ENCODE peak calls at places on chromosomes 1 and 21, in seven cellular contexts. L, J, Y, Z, W, D and G are unnamed samples.

GRCh38 chr1:48673725-48674124 is 103.0 kb downstream of the BEND5 start:
- DNase-seq in L (no peak), J (peak; percentile 54), Y (no peak), Z (no peak), W (no peak), D (no peak), G (no peak)

GRCh38 chr1:94554611-94555010 is 13.1 kb upstream of the F3 start:
- DNase-seq in L (no peak), J (no peak), Y (no peak), Z (no peak), W (no peak), D (no peak), G (no peak)

GRCh38 chr1:48471103-48471502 is 901 bp downstream of the SPATA6 start:
- DNase-seq in L (no peak), J (no peak), Y (no peak), Z (no peak), W (peak; percentile 15), D (no peak), G (no peak)

GRCh38 chr1:164466001-164466421 is 93.0 kb upstream of the PBX1 start:
- DNase-seq in L (no peak), J (no peak), Y (no peak), Z (no peak), W (no peak), D (no peak), G (no peak)

GRCh38 chr1:26126321-26127084 is 14.9 kb downstream of the PDIK1L start:
- DNase-seq in L (no peak), J (no peak), Y (no peak), Z (peak; percentile 56), W (no peak), D (peak; percentile 26), G (no peak)

GRCh38 chr21:37231671-37232070 is 35.5 kb downstream of the VPS26C start:
- DNase-seq in L (no peak), J (no peak), Y (no peak), Z (no peak), W (no peak), D (no peak), G (no peak)

GRCh38 chr1:194268839-194269238 is 1082.4 kb upstream of the B3GALT2 start:
- DNase-seq in L (no peak), J (no peak), Y (no peak), Z (no peak), W (no peak), D (peak; percentile 54), G (peak; percentile 4)

GRCh38 chr1:155070721-155071556 is 7.4 kb downstream of the EFNA4 start:
- DNase-seq in L (peak; percentile 91), J (peak; percentile 93), Y (peak; percentile 89), Z (peak; percentile 83), W (no peak), D (peak; percentile 64), G (no peak)

GRCh38 chr1:235358899-235359298 is 8.3 kb upstream of the TBCE start:
- DNase-seq in L (no peak), J (no peak), Y (no peak), Z (no peak), W (no peak), D (no peak), G (no peak)

DNA sequence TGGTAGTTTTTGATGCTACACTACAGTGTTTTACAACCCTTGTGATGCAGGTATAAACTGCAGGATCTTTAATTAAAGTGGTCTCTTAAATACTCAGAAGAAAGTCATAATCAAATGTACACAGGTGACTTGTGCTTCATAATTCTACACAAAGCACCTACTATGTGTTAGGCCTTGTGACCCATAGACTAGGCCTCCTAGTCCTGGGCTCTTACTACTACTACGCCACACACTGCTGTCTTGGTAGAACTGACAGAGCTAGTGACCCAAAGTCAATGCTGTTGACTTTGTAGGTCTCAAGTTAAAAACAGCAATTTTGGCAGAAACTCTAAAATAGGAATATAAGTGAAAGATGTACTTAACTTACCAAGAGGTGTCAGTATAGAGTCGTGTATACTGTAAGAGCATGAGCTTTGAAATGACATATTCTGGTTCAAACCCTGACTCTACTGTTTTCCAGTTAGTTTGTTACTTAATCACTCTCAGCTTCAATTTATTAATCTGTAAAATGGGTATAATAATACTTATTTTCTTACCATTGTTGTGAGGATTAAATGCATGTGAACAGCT is 48.6 kb upstream of the LMO4 start:
- DNase-seq in L (no peak), J (no peak), Y (no peak), Z (no peak), W (no peak), D (peak; percentile 16), G (no peak)
- TF ChIP-seq CTCF in L (no peak), J (peak; percentile 17), Y (no peak), Z (no peak), W (peak; percentile 36), D (no peak), G (no peak)

GRCh38 chr1:169499807-169500206 is 14.1 kb upstream of the SLC19A2 start:
- DNase-seq in L (no peak), J (no peak), Y (no peak), Z (no peak), W (no peak), D (no peak), G (no peak)
- H3K36me3 ChIP-seq in L (no peaks in the 10 kb centered on the region), J (no peaks in the 10 kb centered on the region), Y (no peaks in the 10 kb centered on the region), Z (no peaks in the 10 kb centered on the region), W (no peaks in the 10 kb centered on the region), D (no peaks in the 10 kb centered on the region), G (no peaks in the 10 kb centered on the region)

GRCh38 chr1:201944639-201945038 is 1.7 kb downstream of the LMOD1 start:
- DNase-seq in L (no peak), J (no peak), Y (no peak), Z (no peak), W (no peak), D (peak; percentile 21), G (no peak)

GRCh38 chr1:201945157-201945556 is 1.2 kb downstream of the LMOD1 start:
- DNase-seq in L (no peak), J (peak; percentile 28), Y (no peak), Z (no peak), W (no peak), D (no peak), G (no peak)

GRCh38 chr1:201945863-201946223 is 505 bp downstream of the LMOD1 start:
- DNase-seq in L (no peak), J (no peak), Y (no peak), Z (no peak), W (no peak), D (no peak), G (no peak)

GRCh38 chr1:201947697-201948008 is 1.3 kb upstream of the LMOD1 start:
- DNase-seq in L (no peak), J (no peak), Y (no peak), Z (no peak), W (no peak), D (no peak), G (no peak)

DNA sequence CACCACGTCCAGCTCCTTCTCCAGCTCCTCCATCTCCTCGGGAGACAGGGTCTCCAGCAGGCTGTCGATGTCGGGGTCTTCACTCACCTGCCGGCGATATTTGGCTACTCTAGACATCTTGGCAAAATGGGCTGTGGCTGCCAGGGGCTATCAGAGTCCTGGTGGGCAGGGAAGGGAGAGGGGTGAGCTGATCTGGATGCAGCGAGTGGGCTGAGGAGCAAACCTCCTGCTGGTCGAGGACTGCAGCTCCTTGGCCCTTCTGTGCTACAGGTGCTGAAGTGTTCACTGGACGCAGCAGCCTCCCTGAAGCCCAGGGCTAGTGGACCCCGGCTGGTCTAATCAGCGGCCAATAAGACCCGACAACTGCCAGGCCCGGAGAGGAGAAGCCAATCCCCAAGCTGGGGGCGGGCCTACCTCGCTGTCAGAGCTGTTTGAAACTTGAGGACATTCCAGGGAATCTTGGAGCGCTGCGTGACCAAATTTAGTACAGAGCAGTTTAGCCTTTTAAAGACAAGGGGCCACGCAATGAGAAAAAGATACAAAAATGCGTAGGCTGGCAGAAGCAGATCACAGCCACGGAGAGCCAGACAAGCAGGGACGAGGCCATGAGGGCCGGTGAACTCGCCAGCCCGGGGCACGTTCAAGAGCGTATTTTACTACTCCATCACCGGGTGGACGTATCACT is at the start of gene LMOD1:
- DNase-seq in L (peak; percentile 85), J (peak; percentile 98), Y (peak; percentile 81), Z (peak; percentile 78), W (no peak), D (peak; percentile 98), G (peak; percentile 86)
- TF ChIP-seq CTCF in L (no peak), J (no peak), Y (no peak), Z (no peak), W (no peak), D (no peak), G (peak; percentile 11)

GRCh38 chr1:110675060-110675791 is 486 bp upstream of the KCNA3 start:
- DNase-seq in L (peak; percentile 61), J (no peak), Y (no peak), Z (no peak), W (no peak), D (no peak), G (no peak)

GRCh38 chr1:110673197-110673701 is 1.5 kb downstream of the KCNA3 start:
- DNase-seq in L (no peak), J (no peak), Y (no peak), Z (no peak), W (no peak), D (no peak), G (no peak)

GRCh38 chr1:110674337-110675059 is at the start of gene KCNA3:
- DNase-seq in L (peak; percentile 81), J (peak; percentile 65), Y (peak; percentile 80), Z (peak; percentile 44), W (no peak), D (no peak), G (no peak)

GRCh38 chr1:110672753-110673108 is 2.0 kb downstream of the KCNA3 start:
- DNase-seq in L (no peak), J (no peak), Y (no peak), Z (no peak), W (no peak), D (no peak), G (no peak)

GRCh38 chr1:110673805-110674336 is 869 bp downstream of the KCNA3 start:
- DNase-seq in L (no peak), J (no peak), Y (peak; percentile 49), Z (no peak), W (no peak), D (no peak), G (no peak)
- H3K36me3 ChIP-seq in L (no peaks in the 10 kb centered on the region), J (no peaks in the 10 kb centered on the region), Y (no peaks in the 10 kb centered on the region), Z (no peaks in the 10 kb centered on the region), W (no peaks in the 10 kb centered on the region), D (no peaks in the 10 kb centered on the region), G (no peaks in the 10 kb centered on the region)

GRCh38 chr1:46969014-46969619 is 27.8 kb upstream of the CYP4A11 start:
- DNase-seq in L (no peak), J (no peak), Y (no peak), Z (no peak), W (no peak), D (no peak), G (no peak)
- TF ChIP-seq CTCF in L (peak; percentile 24), J (no peak), Y (no peak), Z (no peak), W (peak; percentile 26), D (no peak), G (no peak)